ENCODE peak calls at places on chromosomes 1 and 21, in seven cellular contexts. One of them, this sample, is unnamed.

GRCh38 chr1:210647406-210648333 is 319.0 kb downstream of the HHAT start:
- DNase-seq in mucosa of descending colon: no peak
- DNase-seq in heart left ventricle: no peak
- DNase-seq in endothelial cell of umbilical vein: no peak
- DNase-seq in right atrium auricular region: no peak
- DNase-seq in fibroblast of mammary gland: peak; percentile 43
- DNase-seq in hepatocyte: no peak
- DNase-seq in this sample: peak; percentile 41

GRCh38 chr1:23895993-23896392 is 17.2 kb downstream of the CNR2 start:
- DNase-seq in endothelial cell of umbilical vein: no peak
- DNase-seq in heart left ventricle: no peak
- DNase-seq in hepatocyte: no peak
- DNase-seq in fibroblast of mammary gland: no peak
- DNase-seq in right atrium auricular region: no peak
- DNase-seq in mucosa of descending colon: no peak
- DNase-seq in this sample: no peak

GRCh38 chr1:85569122-85569521 is 11.4 kb upstream of the CCN1 start:
- DNase-seq in hepatocyte: no peak
- DNase-seq in mucosa of descending colon: no peak
- DNase-seq in fibroblast of mammary gland: peak; percentile 87
- DNase-seq in endothelial cell of umbilical vein: peak; percentile 83
- DNase-seq in right atrium auricular region: no peak
- DNase-seq in heart left ventricle: no peak
- DNase-seq in this sample: no peak

GRCh38 chr1:151164732-151165280 is 896 bp downstream of the LYSMD1 start:
- DNase-seq in heart left ventricle: no peak
- DNase-seq in endothelial cell of umbilical vein: no peak
- DNase-seq in right atrium auricular region: no peak
- DNase-seq in fibroblast of mammary gland: peak; percentile 21
- DNase-seq in hepatocyte: no peak
- DNase-seq in mucosa of descending colon: no peak
- DNase-seq in this sample: no peak

GRCh38 chr1:157952601-157953000 is 40.8 kb upstream of the KIRREL1 start:
- DNase-seq in right atrium auricular region: no peak
- DNase-seq in heart left ventricle: no peak
- DNase-seq in fibroblast of mammary gland: no peak
- DNase-seq in endothelial cell of umbilical vein: no peak
- DNase-seq in hepatocyte: no peak
- DNase-seq in mucosa of descending colon: peak; percentile 74
- DNase-seq in this sample: no peak

GRCh38 chr1:37701051-37701450 is 8.7 kb downstream of the CDCA8 start:
- DNase-seq in fibroblast of mammary gland: no peak
- DNase-seq in endothelial cell of umbilical vein: no peak
- DNase-seq in hepatocyte: no peak
- DNase-seq in heart left ventricle: no peak
- DNase-seq in mucosa of descending colon: peak; percentile 16
- DNase-seq in right atrium auricular region: no peak
- DNase-seq in this sample: no peak

GRCh38 chr1:155022927-155023236 is 10.7 kb downstream of the DCST2 start:
- DNase-seq in hepatocyte: no peak
- DNase-seq in right atrium auricular region: no peak
- DNase-seq in endothelial cell of umbilical vein: no peak
- DNase-seq in fibroblast of mammary gland: no peak
- DNase-seq in mucosa of descending colon: peak; percentile 42
- DNase-seq in heart left ventricle: no peak
- DNase-seq in this sample: no peak

GRCh38 chr1:188958461-188959115 is 1519.1 kb downstream of the BRINP3 start:
- DNase-seq in endothelial cell of umbilical vein: no peak
- DNase-seq in mucosa of descending colon: no peak
- DNase-seq in right atrium auricular region: no peak
- DNase-seq in fibroblast of mammary gland: no peak
- DNase-seq in hepatocyte: no peak
- DNase-seq in heart left ventricle: no peak
- DNase-seq in this sample: peak; percentile 1

GRCh38 chr1:22645936-22646335 is 2.5 kb downstream of the C1QC start:
- DNase-seq in hepatocyte: no peak
- DNase-seq in heart left ventricle: no peak
- DNase-seq in endothelial cell of umbilical vein: no peak
- DNase-seq in right atrium auricular region: no peak
- DNase-seq in fibroblast of mammary gland: no peak
- DNase-seq in mucosa of descending colon: peak; percentile 18
- DNase-seq in this sample: no peak

GRCh38 chr1:205030916-205031315 is 12.1 kb upstream of the CNTN2 start:
- DNase-seq in right atrium auricular region: no peak
- DNase-seq in hepatocyte: no peak
- DNase-seq in heart left ventricle: no peak
- DNase-seq in mucosa of descending colon: no peak
- DNase-seq in fibroblast of mammary gland: no peak
- DNase-seq in endothelial cell of umbilical vein: no peak
- DNase-seq in this sample: no peak

GRCh38 chr1:4025752-4026151 is 125.7 kb upstream of the C1orf174 start:
- DNase-seq in hepatocyte: no peak
- DNase-seq in heart left ventricle: no peak
- DNase-seq in right atrium auricular region: no peak
- DNase-seq in endothelial cell of umbilical vein: no peak
- DNase-seq in fibroblast of mammary gland: no peak
- DNase-seq in mucosa of descending colon: no peak
- DNase-seq in this sample: no peak

GRCh38 chr1:10644307-10645128 is 151.9 kb downstream of the CASZ1 start:
- DNase-seq in hepatocyte: no peak
- DNase-seq in fibroblast of mammary gland: peak; percentile 24
- DNase-seq in mucosa of descending colon: no peak
- DNase-seq in endothelial cell of umbilical vein: no peak
- DNase-seq in heart left ventricle: no peak
- DNase-seq in right atrium auricular region: no peak
- DNase-seq in this sample: no peak

GRCh38 chr21:25879203-25879602 is 144.4 kb downstream of the GABPA start:
- DNase-seq in mucosa of descending colon: no peak
- DNase-seq in fibroblast of mammary gland: no peak
- DNase-seq in endothelial cell of umbilical vein: no peak
- DNase-seq in hepatocyte: no peak
- DNase-seq in right atrium auricular region: no peak
- DNase-seq in heart left ventricle: no peak
- DNase-seq in this sample: no peak

GRCh38 chr1:175564723-175565122 is 178.7 kb downstream of the TNR start:
- DNase-seq in hepatocyte: peak; percentile 23
- DNase-seq in mucosa of descending colon: no peak
- DNase-seq in heart left ventricle: no peak
- DNase-seq in fibroblast of mammary gland: no peak
- DNase-seq in right atrium auricular region: no peak
- DNase-seq in endothelial cell of umbilical vein: no peak
- DNase-seq in this sample: no peak

GRCh38 chr1:116521186-116521585 is 49.6 kb downstream of the CD58 start:
- DNase-seq in fibroblast of mammary gland: peak; percentile 84
- DNase-seq in heart left ventricle: no peak
- DNase-seq in endothelial cell of umbilical vein: no peak
- DNase-seq in mucosa of descending colon: no peak
- DNase-seq in right atrium auricular region: no peak
- DNase-seq in hepatocyte: peak; percentile 23
- DNase-seq in this sample: no peak

GRCh38 chr1:30984167-30984870 is 75.8 kb upstream of the SDC3 start:
- DNase-seq in endothelial cell of umbilical vein: no peak
- DNase-seq in mucosa of descending colon: no peak
- DNase-seq in hepatocyte: no peak
- DNase-seq in right atrium auricular region: no peak
- DNase-seq in heart left ventricle: no peak
- DNase-seq in fibroblast of mammary gland: no peak
- DNase-seq in this sample: no peak

GRCh38 chr1:207748737-207749528 is 2.9 kb upstream of the CD46 start:
- DNase-seq in fibroblast of mammary gland: no peak
- DNase-seq in heart left ventricle: no peak
- DNase-seq in mucosa of descending colon: peak; percentile 15
- DNase-seq in endothelial cell of umbilical vein: no peak
- DNase-seq in hepatocyte: no peak
- DNase-seq in right atrium auricular region: no peak
- DNase-seq in this sample: peak; percentile 93

GRCh38 chr1:221714227-221715116 is 27.4 kb downstream of the DUSP10 start:
- DNase-seq in heart left ventricle: no peak
- DNase-seq in mucosa of descending colon: no peak
- DNase-seq in right atrium auricular region: no peak
- DNase-seq in hepatocyte: no peak
- DNase-seq in fibroblast of mammary gland: no peak
- DNase-seq in endothelial cell of umbilical vein: no peak
- DNase-seq in this sample: no peak

GRCh38 chr1:226429051-226429461 is 21.2 kb upstream of the PARP1 start:
- DNase-seq in fibroblast of mammary gland: no peak
- DNase-seq in endothelial cell of umbilical vein: no peak
- DNase-seq in hepatocyte: no peak
- DNase-seq in heart left ventricle: no peak
- DNase-seq in mucosa of descending colon: no peak
- DNase-seq in right atrium auricular region: no peak
- DNase-seq in this sample: peak; percentile 57

GRCh38 chr1:193355179-193355578 is 168.8 kb upstream of the B3GALT2 start:
- DNase-seq in fibroblast of mammary gland: peak; percentile 50
- DNase-seq in hepatocyte: peak; percentile 64
- DNase-seq in mucosa of descending colon: peak; percentile 26
- DNase-seq in right atrium auricular region: no peak
- DNase-seq in endothelial cell of umbilical vein: peak; percentile 59
- DNase-seq in heart left ventricle: no peak
- DNase-seq in this sample: no peak

GRCh38 chr1:198443374-198444233 is 96.9 kb downstream of the ATP6V1G3 start:
- DNase-seq in fibroblast of mammary gland: peak; percentile 97
- DNase-seq in heart left ventricle: no peak
- DNase-seq in right atrium auricular region: no peak
- DNase-seq in endothelial cell of umbilical vein: peak; percentile 92
- DNase-seq in mucosa of descending colon: no peak
- DNase-seq in hepatocyte: peak; percentile 26
- DNase-seq in this sample: no peak

GRCh38 chr1:233520510-233521191 is 93.3 kb upstream of the KCNK1 start:
- DNase-seq in hepatocyte: peak; percentile 67
- DNase-seq in mucosa of descending colon: no peak
- DNase-seq in right atrium auricular region: no peak
- DNase-seq in heart left ventricle: no peak
- DNase-seq in endothelial cell of umbilical vein: no peak
- DNase-seq in fibroblast of mammary gland: peak; percentile 37
- DNase-seq in this sample: no peak

GRCh38 chr1:42934541-42935312 is 23.9 kb downstream of the SLC2A1 start:
- DNase-seq in fibroblast of mammary gland: no peak
- DNase-seq in heart left ventricle: no peak
- DNase-seq in mucosa of descending colon: no peak
- DNase-seq in right atrium auricular region: no peak
- DNase-seq in hepatocyte: no peak
- DNase-seq in endothelial cell of umbilical vein: no peak
- DNase-seq in this sample: no peak

GRCh38 chr1:39115271-39116110 is 89.0 kb upstream of the MACF1 start:
- DNase-seq in hepatocyte: no peak
- DNase-seq in endothelial cell of umbilical vein: no peak
- DNase-seq in right atrium auricular region: no peak
- DNase-seq in heart left ventricle: no peak
- DNase-seq in mucosa of descending colon: peak; percentile 26
- DNase-seq in fibroblast of mammary gland: peak; percentile 90
- DNase-seq in this sample: no peak

GRCh38 chr1:3126756-3127718 is 58.0 kb downstream of the PRDM16 start:
- DNase-seq in endothelial cell of umbilical vein: no peak
- DNase-seq in mucosa of descending colon: no peak
- DNase-seq in hepatocyte: no peak
- DNase-seq in right atrium auricular region: no peak
- DNase-seq in heart left ventricle: no peak
- DNase-seq in fibroblast of mammary gland: no peak
- DNase-seq in this sample: no peak

GRCh38 chr1:86636898-86637297 is 67.5 kb upstream of the SH3GLB1 start:
- DNase-seq in mucosa of descending colon: no peak
- DNase-seq in heart left ventricle: no peak
- DNase-seq in hepatocyte: no peak
- DNase-seq in fibroblast of mammary gland: no peak
- DNase-seq in endothelial cell of umbilical vein: no peak
- DNase-seq in right atrium auricular region: no peak
- DNase-seq in this sample: no peak

DNA sequence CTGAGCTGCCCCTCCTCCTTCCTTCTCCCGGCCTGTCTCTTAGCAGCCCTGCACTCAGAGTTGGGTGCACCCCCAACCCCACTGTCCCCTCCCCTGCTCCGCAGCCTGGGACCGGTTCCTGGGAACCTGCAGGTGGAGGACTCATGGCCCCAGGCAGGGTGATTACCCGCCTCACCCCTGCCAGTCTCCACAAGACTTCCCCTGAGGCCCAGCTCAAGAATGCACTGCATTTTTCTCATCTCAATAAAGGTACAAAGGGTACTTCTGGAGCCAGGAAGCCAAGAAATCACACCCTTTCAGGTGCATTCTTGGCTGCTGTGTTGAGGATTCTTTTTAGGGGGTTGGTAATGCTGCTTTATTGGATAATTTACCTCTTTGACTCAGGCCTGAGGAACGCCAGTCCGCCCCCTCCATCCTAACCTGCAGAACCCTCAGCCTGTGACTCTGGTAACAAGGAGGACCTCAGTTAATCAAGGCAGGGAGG is 126.3 kb upstream of the TMPRSS2 start:
- DNase-seq in fibroblast of mammary gland: no peak
- DNase-seq in endothelial cell of umbilical vein: no peak
- DNase-seq in right atrium auricular region: no peak
- DNase-seq in hepatocyte: peak; percentile 80
- DNase-seq in mucosa of descending colon: peak; percentile 39
- DNase-seq in heart left ventricle: no peak
- DNase-seq in this sample: no peak
- H3K4me3 ChIP-seq in fibroblast of mammary gland: no peak overlapping the region
- H3K4me3 ChIP-seq in endothelial cell of umbilical vein: no peak overlapping the region
- H3K4me3 ChIP-seq in right atrium auricular region: no peak overlapping the region
- H3K4me3 ChIP-seq in hepatocyte: no peak overlapping the region
- H3K4me3 ChIP-seq in mucosa of descending colon: no peak overlapping the region
- H3K4me3 ChIP-seq in heart left ventricle: no peak overlapping the region
- H3K4me3 ChIP-seq in this sample: no peak overlapping the region

GRCh38 chr21:45225741-45226327 is 61.9 kb downstream of the POFUT2 start:
- DNase-seq in endothelial cell of umbilical vein: no peak
- DNase-seq in heart left ventricle: no peak
- DNase-seq in right atrium auricular region: no peak
- DNase-seq in fibroblast of mammary gland: no peak
- DNase-seq in hepatocyte: no peak
- DNase-seq in mucosa of descending colon: no peak
- DNase-seq in this sample: no peak
- H3K4me3 ChIP-seq in endothelial cell of umbilical vein: no peak overlapping the region
- H3K4me3 ChIP-seq in heart left ventricle: no peak overlapping the region
- H3K4me3 ChIP-seq in right atrium auricular region: no peak overlapping the region
- H3K4me3 ChIP-seq in fibroblast of mammary gland: no peak overlapping the region
- H3K4me3 ChIP-seq in hepatocyte: no peak overlapping the region
- H3K4me3 ChIP-seq in mucosa of descending colon: no peak overlapping the region
- H3K4me3 ChIP-seq in this sample: no peak overlapping the region

GRCh38 chr1:224505454-224506093 is 71.0 kb upstream of the WDR26 start:
- DNase-seq in heart left ventricle: no peak
- DNase-seq in hepatocyte: no peak
- DNase-seq in mucosa of descending colon: no peak
- DNase-seq in endothelial cell of umbilical vein: no peak
- DNase-seq in right atrium auricular region: no peak
- DNase-seq in fibroblast of mammary gland: no peak
- DNase-seq in this sample: no peak
- H3K4me3 ChIP-seq in heart left ventricle: no peak overlapping the region
- H3K4me3 ChIP-seq in hepatocyte: no peak overlapping the region
- H3K4me3 ChIP-seq in mucosa of descending colon: no peak overlapping the region
- H3K4me3 ChIP-seq in endothelial cell of umbilical vein: no peak overlapping the region
- H3K4me3 ChIP-seq in right atrium auricular region: no peak overlapping the region
- H3K4me3 ChIP-seq in fibroblast of mammary gland: no peak overlapping the region
- H3K4me3 ChIP-seq in this sample: no peak overlapping the region

DNA sequence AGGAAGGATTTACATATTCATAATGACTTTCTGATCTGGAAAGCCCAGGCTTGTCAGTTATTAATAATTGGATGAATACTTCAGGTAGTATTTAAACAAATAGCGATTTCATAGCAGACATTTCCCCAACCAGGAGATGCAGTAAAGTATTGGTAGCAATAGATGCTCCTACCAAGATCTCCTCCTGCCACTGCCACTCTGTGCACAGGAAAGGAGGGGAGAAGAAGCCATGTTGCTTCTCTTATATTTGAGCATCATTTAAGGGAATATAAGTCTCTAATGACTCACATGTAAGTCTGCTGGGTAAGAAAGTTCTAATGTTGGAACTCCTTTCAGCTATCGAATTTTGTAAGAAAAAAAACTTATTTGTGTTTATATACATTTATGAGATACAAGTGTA is 420 bp upstream of the IFI16 start:
- DNase-seq in heart left ventricle: no peak
- DNase-seq in fibroblast of mammary gland: no peak
- DNase-seq in hepatocyte: no peak
- DNase-seq in mucosa of descending colon: no peak
- DNase-seq in endothelial cell of umbilical vein: no peak
- DNase-seq in right atrium auricular region: no peak
- DNase-seq in this sample: no peak
- H3K4me3 ChIP-seq in heart left ventricle: peak overlapping the region; percentile 61
- H3K4me3 ChIP-seq in fibroblast of mammary gland: peak overlapping the region; percentile 15
- H3K4me3 ChIP-seq in hepatocyte: no peak overlapping the region
- H3K4me3 ChIP-seq in mucosa of descending colon: no peak overlapping the region
- H3K4me3 ChIP-seq in endothelial cell of umbilical vein: no peak overlapping the region
- H3K4me3 ChIP-seq in right atrium auricular region: peak overlapping the region; percentile 54
- H3K4me3 ChIP-seq in this sample: peak overlapping the region; percentile 64